ENCODE peak calls at places on chromosomes 13 and 19, in eight cellular contexts. J, O, R, A, Q, T, G and X are unnamed samples.

GRCh38 chr13:22562116-22562515 is 618.7 kb upstream of the SGCG start:
- DNase-seq in J (no peak), O (no peak), R (no peak), A (no peak), Q (no peak), T (no peak), G (no peak), X (no peak)

GRCh38 chr13:30870916-30871712 is 35.0 kb upstream of the MEDAG start:
- DNase-seq in J (no peak), O (no peak), R (no peak), A (no peak), Q (no peak), T (no peak), G (no peak), X (no peak)

GRCh38 chr19:8697671-8698432 is 743 bp downstream of the ACTL9 start:
- DNase-seq in J (peak; percentile 49), O (no peak), R (peak; percentile 36), A (no peak), Q (no peak), T (no peak), G (no peak), X (no peak)

GRCh38 chr13:49351871-49352270 is 92.0 kb downstream of the CAB39L start:
- DNase-seq in J (no peak), O (no peak), R (no peak), A (no peak), Q (no peak), T (peak; percentile 66), G (no peak), X (no peak)

GRCh38 chr19:47086280-47086679 is 27.3 kb downstream of the ZC3H4 start:
- DNase-seq in J (no peak), O (no peak), R (no peak), A (no peak), Q (no peak), T (no peak), G (no peak), X (no peak)

GRCh38 chr19:10283301-10283733 is 3.4 kb upstream of the ICAM4 start:
- DNase-seq in J (no peak), O (no peak), R (no peak), A (no peak), Q (no peak), T (no peak), G (no peak), X (no peak)

GRCh38 chr13:102011539-102011938 is 390.3 kb downstream of the FGF14 start:
- DNase-seq in J (no peak), O (no peak), R (no peak), A (no peak), Q (no peak), T (no peak), G (no peak), X (no peak)

GRCh38 chr13:110228936-110229904 is 77.7 kb downstream of the COL4A1 start:
- DNase-seq in J (no peak), O (no peak), R (no peak), A (no peak), Q (no peak), T (peak; percentile 71), G (no peak), X (no peak)

GRCh38 chr13:58795715-58796114 is 1164.2 kb downstream of the PCDH17 start:
- DNase-seq in J (no peak), O (no peak), R (no peak), A (no peak), Q (no peak), T (no peak), G (no peak), X (no peak)

GRCh38 chr19:48835734-48836088 is 580 bp downstream of the HSD17B14 start:
- DNase-seq in J (peak; percentile 76), O (peak; percentile 88), R (peak; percentile 91), A (peak; percentile 88), Q (peak; percentile 93), T (peak; percentile 82), G (peak; percentile 91), X (peak; percentile 88)

GRCh38 chr19:57141699-57142098 is 3.3 kb downstream of the ZIM3 start:
- DNase-seq in J (no peak), O (no peak), R (no peak), A (no peak), Q (no peak), T (no peak), G (no peak), X (no peak)

GRCh38 chr19:9848761-9849160 is 13.6 kb downstream of the PIN1 start:
- DNase-seq in J (no peak), O (no peak), R (no peak), A (no peak), Q (no peak), T (no peak), G (no peak), X (no peak)

GRCh38 chr13:44989941-44990340 is 603 bp downstream of the GPALPP1 start:
- DNase-seq in J (no peak), O (no peak), R (no peak), A (no peak), Q (no peak), T (peak; percentile 11), G (peak; percentile 3), X (no peak)

GRCh38 chr13:110312669-110313031 is 5.6 kb downstream of the COL4A2 start:
- DNase-seq in J (no peak), O (no peak), R (no peak), A (no peak), Q (no peak), T (peak; percentile 97), G (peak; percentile 83), X (peak; percentile 47)

GRCh38 chr13:114151031-114151430 is 18.6 kb upstream of the RASA3 start:
- DNase-seq in J (no peak), O (no peak), R (no peak), A (no peak), Q (no peak), T (no peak), G (no peak), X (no peak)

GRCh38 chr19:11094520-11094894 is 5.2 kb downstream of the LDLR start:
- DNase-seq in J (no peak), O (no peak), R (no peak), A (no peak), Q (no peak), T (no peak), G (no peak), X (no peak)

GRCh38 chr19:45186509-45187334 is 8.1 kb downstream of the BLOC1S3 start:
- DNase-seq in J (no peak), O (no peak), R (no peak), A (no peak), Q (no peak), T (peak; percentile 9), G (peak; percentile 41), X (peak; percentile 49)

GRCh38 chr13:98276486-98276885 is 99.4 kb upstream of the RNF113B start:
- DNase-seq in J (no peak), O (no peak), R (no peak), A (no peak), Q (no peak), T (peak; percentile 37), G (no peak), X (no peak)

GRCh38 chr19:29873024-29873800 is 61.4 kb downstream of the CCNE1 start:
- DNase-seq in J (peak; percentile 92), O (peak; percentile 67), R (peak; percentile 72), A (no peak), Q (peak; percentile 85), T (no peak), G (peak; percentile 16), X (peak; percentile 16)

GRCh38 chr13:49165798-49166752 is 54.1 kb upstream of the MLNR start:
- DNase-seq in J (no peak), O (no peak), R (no peak), A (no peak), Q (peak; percentile 5), T (peak; percentile 62), G (no peak), X (no peak)

GRCh38 chr13:114315074-114315785 is 927 bp downstream of the CHAMP1 start:
- DNase-seq in J (no peak), O (no peak), R (no peak), A (no peak), Q (no peak), T (no peak), G (no peak), X (no peak)

GRCh38 chr19:34644991-34645461 is 31.9 kb downstream of the SCGB2B2 start:
- DNase-seq in J (no peak), O (no peak), R (no peak), A (no peak), Q (no peak), T (no peak), G (no peak), X (no peak)

GRCh38 chr19:4444765-4445741 is 12.5 kb downstream of the UBXN6 start:
- DNase-seq in J (no peak), O (no peak), R (no peak), A (no peak), Q (no peak), T (peak; percentile 60), G (no peak), X (no peak)

GRCh38 chr19:39768334-39768733 is 10.3 kb upstream of the LEUTX start:
- DNase-seq in J (no peak), O (no peak), R (no peak), A (no peak), Q (no peak), T (no peak), G (no peak), X (no peak)

GRCh38 chr19:35347171-35347929 is at the start of gene FFAR1:
- DNase-seq in J (no peak), O (no peak), R (no peak), A (peak; percentile 33), Q (peak; percentile 78), T (no peak), G (peak; percentile 27), X (no peak)

GRCh38 chr13:113904411-113904810 is 40.5 kb upstream of the GAS6 start:
- DNase-seq in J (peak; percentile 20), O (no peak), R (no peak), A (peak; percentile 58), Q (no peak), T (peak; percentile 39), G (no peak), X (no peak)

GRCh38 chr19:38596057-38596981 is 21.4 kb downstream of the MAP4K1 start:
- DNase-seq in J (peak; percentile 92), O (no peak), R (peak; percentile 65), A (no peak), Q (no peak), T (peak; percentile 6), G (no peak), X (no peak)

GRCh38 chr19:28358604-28359003 is 854.3 kb downstream of the UQCRFS1 start:
- DNase-seq in J (no peak), O (no peak), R (no peak), A (no peak), Q (no peak), T (no peak), G (no peak), X (peak; percentile 8)

GRCh38 chr13:85441364-85441763 is 357.9 kb downstream of the SLITRK6 start:
- DNase-seq in J (no peak), O (no peak), R (no peak), A (no peak), Q (no peak), T (no peak), G (peak; percentile 3), X (no peak)

GRCh38 chr13:83819611-83820010 is 62.7 kb downstream of the SLITRK1 start:
- DNase-seq in J (no peak), O (no peak), R (no peak), A (no peak), Q (no peak), T (peak; percentile 40), G (peak; percentile 7), X (no peak)

GRCh38 chr19:12000152-12000981 is 35.1 kb downstream of the ZNF433 start:
- DNase-seq in J (no peak), O (no peak), R (no peak), A (no peak), Q (peak; percentile 72), T (peak; percentile 28), G (peak; percentile 86), X (no peak)

GRCh38 chr13:44801990-44802389 is 187.3 kb downstream of the NUFIP1 start:
- DNase-seq in J (no peak), O (no peak), R (no peak), A (no peak), Q (no peak), T (peak; percentile 90), G (peak; percentile 79), X (peak; percentile 84)

GRCh38 chr19:1121395-1121794 is 17.6 kb downstream of the GPX4 start:
- DNase-seq in J (no peak), O (no peak), R (no peak), A (no peak), Q (no peak), T (no peak), G (no peak), X (no peak)

GRCh38 chr19:11422163-11423068 is 3.3 kb upstream of the RGL3 start:
- DNase-seq in J (peak; percentile 60), O (peak; percentile 41), R (peak; percentile 26), A (no peak), Q (peak; percentile 91), T (peak; percentile 22), G (no peak), X (no peak)